ENCODE peak calls at places on chromosomes 12 and 14, in seven cellular contexts. Y is GM12891, I is HepG2, U is H1, L is GM12878, Z is SK-N-SH, V is K562. O is an unnamed sample.

GRCh38 chr12:131205534-131205933 is 251.8 kb downstream of the ADGRD1 start:
- DNase-seq in I (no peak), L (no peak), Y (no peak), V (no peak), Z (peak), U (no peak), O (no peak)

GRCh38 chr14:58078471-58078870 is 73.5 kb downstream of the ARMH4 start:
- DNase-seq in Y (no peak), I (no peak), V (no peak), Z (no peak), L (no peak), U (no peak), O (no peak)

GRCh38 chr12:124563401-124563800 is 4.0 kb downstream of the NCOR2 start:
- DNase-seq in I (no peak), V (no peak), U (no peak), Y (no peak), L (no peak), Z (no peak), O (no peak)

GRCh38 chr14:22658951-22659350 is 14.8 kb upstream of the OR6J1 start:
- DNase-seq in V (no peak), Z (no peak), L (no peak), I (no peak), Y (no peak), U (no peak), O (no peak)

GRCh38 chr12:46470975-46471374 is 98.4 kb upstream of the SLC38A2 start:
- DNase-seq in L (no peak), V (no peak), I (no peak), U (no peak), Y (no peak), Z (no peak), O (no peak)

GRCh38 chr14:94451826-94452225 is 774 bp downstream of the SERPINA11 start:
- DNase-seq in Z (no peak), V (no peak), L (no peak), U (no peak), I (no peak), Y (no peak), O (no peak)

GRCh38 chr12:54996235-54996634 is 11.7 kb upstream of the TESPA1 start:
- DNase-seq in Z (no peak), I (no peak), Y (no peak), L (no peak), V (no peak), U (no peak), O (no peak)

GRCh38 chr14:21350539-21350938 is 33.3 kb downstream of the SUPT16H start:
- DNase-seq in V (no peak), U (no peak), I (no peak), Y (no peak), Z (no peak), L (no peak), O (no peak)

GRCh38 chr12:19829100-19829853 is 390.0 kb downstream of the AEBP2 start:
- DNase-seq in Y (no peak), V (no peak), L (no peak), I (no peak), Z (no peak), U (no peak), O (no peak)

GRCh38 chr12:91567100-91567485 is 384.5 kb upstream of the DCN start:
- DNase-seq in L (no peak), Z (no peak), Y (no peak), I (no peak), U (no peak), V (no peak), O (no peak)

GRCh38 chr12:32533971-32534590 is 134.7 kb downstream of the FGD4 start:
- DNase-seq in L (no peak), V (peak), U (no peak), Y (no peak), Z (peak), I (peak), O (no peak)

GRCh38 chr12:15966426-15966825 is 55.3 kb downstream of the DERA start:
- DNase-seq in Z (no peak), I (no peak), U (no peak), V (no peak), Y (no peak), L (no peak), O (no peak)

GRCh38 chr14:49954171-49954631 is 61.3 kb downstream of the ARF6 start:
- DNase-seq in I (no peak), V (no peak), U (no peak), Z (no peak), L (no peak), Y (no peak), O (no peak)

GRCh38 chr12:123150273-123150803 is 552 bp downstream of the PITPNM2 start:
- DNase-seq in V (peak), L (no peak), I (no peak), Y (peak), U (no peak), Z (peak), O (peak)

GRCh38 chr12:47808574-47809380 is 10.9 kb downstream of the HDAC7 start:
- DNase-seq in I (no peak), V (peak), Y (no peak), U (no peak), L (no peak), Z (no peak), O (no peak)

GRCh38 chr12:3489057-3489456 is 1.9 kb upstream of the PRMT8 start:
- DNase-seq in L (no peak), I (no peak), V (no peak), Y (no peak), Z (no peak), U (no peak), O (no peak)

GRCh38 chr12:32671930-32672785 is 6.9 kb upstream of the DNM1L start:
- DNase-seq in U (no peak), Y (no peak), V (peak), I (peak), L (no peak), Z (peak), O (no peak)

GRCh38 chr12:109302358-109302757 is 6.7 kb downstream of the FOXN4 start:
- DNase-seq in V (no peak), L (no peak), I (no peak), Y (no peak), Z (no peak), U (no peak), O (no peak)

GRCh38 chr14:66099931-66100330 is 386.2 kb upstream of the CCDC196 start:
- DNase-seq in V (no peak), L (peak), Z (no peak), U (no peak), Y (peak), I (no peak), O (no peak)

GRCh38 chr14:34501004-34501580 is 38.4 kb downstream of the EAPP start:
- DNase-seq in V (no peak), U (no peak), Y (no peak), I (no peak), Z (no peak), L (no peak), O (no peak)

GRCh38 chr14:32370720-32371119 is 41.6 kb downstream of the AKAP6 start:
- DNase-seq in V (no peak), Z (no peak), I (no peak), Y (no peak), L (no peak), U (no peak), O (no peak)

GRCh38 chr14:25150401-25150800 is 100.5 kb upstream of the STXBP6 start:
- DNase-seq in V (no peak), L (no peak), Y (no peak), I (no peak), U (no peak), Z (no peak), O (no peak)

GRCh38 chr12:58069268-58069967 is 128.1 kb downstream of the ATP23 start:
- DNase-seq in Y (no peak), L (no peak), V (no peak), Z (no peak), I (no peak), U (no peak), O (no peak)

GRCh38 chr14:49892301-49892635 is 614 bp upstream of the ARF6 start:
- DNase-seq in Y (peak), L (peak), I (peak), U (no peak), V (peak), Z (peak), O (no peak)

GRCh38 chr12:119990382-119990874 is 1.4 kb downstream of the BICDL1 start:
- DNase-seq in U (no peak), Z (no peak), Y (no peak), L (no peak), I (no peak), V (no peak), O (no peak)

GRCh38 chr12:3170423-3171194 is 93.4 kb downstream of the TSPAN9 start:
- DNase-seq in U (no peak), Y (no peak), Z (peak), I (no peak), V (no peak), L (no peak), O (no peak)

GRCh38 chr12:45546545-45546944 is 183.0 kb upstream of the ARID2 start:
- DNase-seq in U (no peak), Z (no peak), I (no peak), Y (no peak), L (no peak), V (no peak), O (no peak)

GRCh38 chr14:39266589-39266870 is 32.8 kb downstream of the MIA2 start:
- DNase-seq in Y (no peak), V (no peak), L (no peak), Z (no peak), I (peak), U (peak), O (no peak)

GRCh38 chr12:77031745-77032144 is 33.6 kb downstream of the E2F7 start:
- DNase-seq in V (no peak), Y (no peak), I (no peak), L (no peak), U (no peak), Z (peak), O (no peak)

DNA sequence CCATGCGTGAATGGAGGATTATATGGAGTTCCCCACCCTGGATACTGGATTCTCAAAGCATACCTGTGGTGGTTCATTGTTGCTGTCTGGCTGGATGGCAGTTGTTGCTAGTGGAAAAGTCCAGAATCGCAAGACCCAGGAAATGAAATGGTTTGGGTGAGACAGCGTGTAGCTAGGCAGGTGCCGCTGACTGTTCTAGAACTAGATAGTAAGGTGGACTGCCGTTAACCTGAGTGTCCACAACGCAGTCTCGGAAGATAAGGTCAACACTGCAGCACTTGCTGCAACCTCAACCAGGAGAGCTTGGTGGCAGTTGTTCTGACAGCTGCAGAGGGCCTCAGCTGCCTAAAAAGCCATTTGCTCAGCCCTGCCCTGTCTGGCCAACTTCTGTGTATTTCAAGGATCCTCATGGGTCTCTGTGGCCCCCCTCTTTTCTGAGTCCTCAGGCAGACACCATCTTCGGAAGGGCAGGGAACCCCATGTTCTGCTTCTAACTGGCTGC is 15.5 kb upstream of the IRF2BPL start:
- DNase-seq in U (no peak), V (peak), L (no peak), I (no peak), Y (no peak), Z (no peak), O (no peak)
- TF ChIP-seq POLR2AphosphoS5 in U (no peak), V (no peak), L (no peak), I (no peak), Y (no peak), Z (no peak), O (no peak)

GRCh38 chr14:91229743-91230200 is 14.7 kb downstream of the GPR68 start:
- DNase-seq in L (peak), V (no peak), Y (peak), Z (no peak), U (no peak), I (no peak), O (peak)
- TF ChIP-seq TAF1 in L (peak), V (no peak), Y (peak), Z (no peak), U (no peak), I (no peak), O (no peak)

GRCh38 chr12:5227722-5228274 is 184.1 kb downstream of the KCNA5 start:
- DNase-seq in Y (no peak), I (no peak), U (no peak), Z (no peak), L (no peak), V (no peak), O (no peak)
- TF ChIP-seq POLR2AphosphoS5 in Y (no peak), I (no peak), U (no peak), Z (no peak), L (no peak), V (no peak), O (no peak)

GRCh38 chr12:111438501-111438900 is 32.8 kb downstream of the SH2B3 start:
- DNase-seq in I (no peak), V (peak), Z (no peak), Y (no peak), U (no peak), L (no peak), O (no peak)
- TF ChIP-seq TAF1 in I (no peak), V (no peak), Z (no peak), Y (no peak), U (no peak), L (no peak), O (no peak)

GRCh38 chr14:76574416-76574815 is 186.9 kb upstream of the VASH1 start:
- DNase-seq in Y (no peak), I (no peak), L (no peak), Z (no peak), V (no peak), U (no peak), O (no peak)
- TF ChIP-seq POLR2AphosphoS5 in Y (no peak), I (no peak), L (no peak), Z (no peak), V (no peak), U (no peak), O (no peak)

GRCh38 chr12:59652098-59652497 is 56.3 kb downstream of the SLC16A7 start:
- DNase-seq in Y (no peak), V (no peak), I (no peak), Z (no peak), L (no peak), U (no peak), O (no peak)

GRCh38 chr12:59651230-59651920 is 55.5 kb downstream of the SLC16A7 start:
- DNase-seq in U (no peak), L (no peak), Y (no peak), Z (no peak), I (peak), V (no peak), O (no peak)

GRCh38 chr12:59649203-59649602 is 53.4 kb downstream of the SLC16A7 start:
- DNase-seq in V (no peak), U (no peak), Z (no peak), Y (no peak), I (peak), L (no peak), O (no peak)

GRCh38 chr12:59654061-59654460 is 58.2 kb downstream of the SLC16A7 start:
- DNase-seq in I (no peak), L (no peak), Y (no peak), Z (no peak), U (no peak), V (no peak), O (no peak)

GRCh38 chr12:59650594-59651229 is 54.9 kb downstream of the SLC16A7 start:
- DNase-seq in I (no peak), Y (no peak), U (no peak), Z (no peak), L (no peak), V (no peak), O (no peak)
- TF ChIP-seq TAF1 in I (no peak), Y (no peak), U (no peak), Z (no peak), L (no peak), V (no peak), O (no peak)

O was measured in GM12892.